ENCODE peak calls at places on chromosome 7, in seven cellular contexts. One of them, this sample, is unnamed.
A peak's percentile ranks its signal among the peaks of the same experiment; 100 is the strongest.

GRCh38 chr7:151736403-151736909 is 140.5 kb downstream of the PRKAG2 start:
- DNase-seq in CD8-positive, alpha-beta memory T cell: no peak
- DNase-seq in left lung: peak; percentile 62
- DNase-seq in mesendoderm: peak; percentile 90
- DNase-seq in Panc1: peak; percentile 97
- DNase-seq in CD8-positive, alpha-beta T cell: no peak
- DNase-seq in A549: peak; percentile 98
- DNase-seq in this sample: no peak

GRCh38 chr7:74514131-74514591 is 60.5 kb downstream of the GTF2IRD1 start:
- DNase-seq in Panc1: no peak
- DNase-seq in A549: no peak
- DNase-seq in mesendoderm: no peak
- DNase-seq in CD8-positive, alpha-beta T cell: no peak
- DNase-seq in left lung: no peak
- DNase-seq in CD8-positive, alpha-beta memory T cell: no peak
- DNase-seq in this sample: no peak

GRCh38 chr7:45585628-45586027 is 11.5 kb downstream of the ADCY1 start:
- DNase-seq in Panc1: no peak
- DNase-seq in A549: no peak
- DNase-seq in left lung: no peak
- DNase-seq in mesendoderm: no peak
- DNase-seq in CD8-positive, alpha-beta memory T cell: no peak
- DNase-seq in CD8-positive, alpha-beta T cell: no peak
- DNase-seq in this sample: no peak

GRCh38 chr7:95586951-95587301 is 9.4 kb downstream of the PDK4 start:
- DNase-seq in left lung: no peak
- DNase-seq in A549: no peak
- DNase-seq in CD8-positive, alpha-beta T cell: no peak
- DNase-seq in Panc1: no peak
- DNase-seq in mesendoderm: peak; percentile 51
- DNase-seq in CD8-positive, alpha-beta memory T cell: no peak
- DNase-seq in this sample: no peak

GRCh38 chr7:3310884-3311283 is 9.8 kb downstream of the SDK1 start:
- DNase-seq in CD8-positive, alpha-beta T cell: no peak
- DNase-seq in left lung: no peak
- DNase-seq in mesendoderm: no peak
- DNase-seq in Panc1: no peak
- DNase-seq in CD8-positive, alpha-beta memory T cell: no peak
- DNase-seq in A549: no peak
- DNase-seq in this sample: no peak

GRCh38 chr7:131972251-131972650 is 415.8 kb upstream of the PODXL start:
- DNase-seq in mesendoderm: no peak
- DNase-seq in CD8-positive, alpha-beta memory T cell: no peak
- DNase-seq in Panc1: no peak
- DNase-seq in A549: no peak
- DNase-seq in CD8-positive, alpha-beta T cell: no peak
- DNase-seq in left lung: no peak
- DNase-seq in this sample: no peak

GRCh38 chr7:24752073-24752800 is 5.0 kb downstream of the GSDME start:
- DNase-seq in Panc1: no peak
- DNase-seq in CD8-positive, alpha-beta memory T cell: no peak
- DNase-seq in CD8-positive, alpha-beta T cell: no peak
- DNase-seq in mesendoderm: no peak
- DNase-seq in A549: no peak
- DNase-seq in left lung: no peak
- DNase-seq in this sample: no peak

GRCh38 chr7:69845721-69846495 is 247.6 kb downstream of the AUTS2 start:
- DNase-seq in CD8-positive, alpha-beta memory T cell: no peak
- DNase-seq in A549: no peak
- DNase-seq in Panc1: no peak
- DNase-seq in CD8-positive, alpha-beta T cell: no peak
- DNase-seq in left lung: no peak
- DNase-seq in mesendoderm: no peak
- DNase-seq in this sample: no peak

GRCh38 chr7:93147358-93147757 is 827 bp downstream of the SAMD9L start:
- DNase-seq in left lung: peak; percentile 40
- DNase-seq in Panc1: no peak
- DNase-seq in CD8-positive, alpha-beta T cell: no peak
- DNase-seq in A549: peak; percentile 10
- DNase-seq in mesendoderm: no peak
- DNase-seq in CD8-positive, alpha-beta memory T cell: peak; percentile 9
- DNase-seq in this sample: no peak

GRCh38 chr7:117323585-117323876 is 673 bp upstream of the WNT2 start:
- DNase-seq in mesendoderm: peak; percentile 52
- DNase-seq in A549: no peak
- DNase-seq in CD8-positive, alpha-beta T cell: no peak
- DNase-seq in Panc1: no peak
- DNase-seq in left lung: no peak
- DNase-seq in CD8-positive, alpha-beta memory T cell: no peak
- DNase-seq in this sample: no peak

GRCh38 chr7:152608656-152609055 is 67.3 kb downstream of the XRCC2 start:
- DNase-seq in left lung: no peak
- DNase-seq in A549: no peak
- DNase-seq in CD8-positive, alpha-beta T cell: no peak
- DNase-seq in CD8-positive, alpha-beta memory T cell: no peak
- DNase-seq in mesendoderm: no peak
- DNase-seq in Panc1: no peak
- DNase-seq in this sample: no peak

GRCh38 chr7:108824840-108825540 is 255.3 kb downstream of the DNAJB9 start:
- DNase-seq in CD8-positive, alpha-beta memory T cell: no peak
- DNase-seq in mesendoderm: peak; percentile 63
- DNase-seq in CD8-positive, alpha-beta T cell: no peak
- DNase-seq in Panc1: no peak
- DNase-seq in A549: no peak
- DNase-seq in left lung: no peak
- DNase-seq in this sample: no peak

GRCh38 chr7:20777377-20778062 is 9.2 kb downstream of the SP8 start:
- DNase-seq in Panc1: no peak
- DNase-seq in mesendoderm: peak; percentile 61
- DNase-seq in A549: no peak
- DNase-seq in CD8-positive, alpha-beta memory T cell: no peak
- DNase-seq in CD8-positive, alpha-beta T cell: no peak
- DNase-seq in left lung: no peak
- DNase-seq in this sample: no peak

GRCh38 chr7:234712-235553 is 42.6 kb downstream of the FAM20C start:
- DNase-seq in left lung: peak; percentile 71
- DNase-seq in CD8-positive, alpha-beta T cell: no peak
- DNase-seq in mesendoderm: no peak
- DNase-seq in Panc1: no peak
- DNase-seq in CD8-positive, alpha-beta memory T cell: no peak
- DNase-seq in A549: peak; percentile 67
- DNase-seq in this sample: peak; percentile 78

GRCh38 chr7:135075716-135076115 is 72.2 kb upstream of the TMEM140 start:
- DNase-seq in A549: no peak
- DNase-seq in mesendoderm: no peak
- DNase-seq in CD8-positive, alpha-beta memory T cell: no peak
- DNase-seq in left lung: no peak
- DNase-seq in CD8-positive, alpha-beta T cell: no peak
- DNase-seq in Panc1: no peak
- DNase-seq in this sample: no peak

GRCh38 chr7:40213856-40214255 is 79.1 kb downstream of the SUGCT start:
- DNase-seq in left lung: no peak
- DNase-seq in Panc1: no peak
- DNase-seq in A549: no peak
- DNase-seq in CD8-positive, alpha-beta memory T cell: no peak
- DNase-seq in CD8-positive, alpha-beta T cell: no peak
- DNase-seq in mesendoderm: no peak
- DNase-seq in this sample: no peak

GRCh38 chr7:84953294-84953693 is 233.6 kb downstream of the SEMA3D start:
- DNase-seq in mesendoderm: no peak
- DNase-seq in CD8-positive, alpha-beta T cell: no peak
- DNase-seq in A549: no peak
- DNase-seq in left lung: no peak
- DNase-seq in Panc1: no peak
- DNase-seq in CD8-positive, alpha-beta memory T cell: no peak
- DNase-seq in this sample: no peak

DNA sequence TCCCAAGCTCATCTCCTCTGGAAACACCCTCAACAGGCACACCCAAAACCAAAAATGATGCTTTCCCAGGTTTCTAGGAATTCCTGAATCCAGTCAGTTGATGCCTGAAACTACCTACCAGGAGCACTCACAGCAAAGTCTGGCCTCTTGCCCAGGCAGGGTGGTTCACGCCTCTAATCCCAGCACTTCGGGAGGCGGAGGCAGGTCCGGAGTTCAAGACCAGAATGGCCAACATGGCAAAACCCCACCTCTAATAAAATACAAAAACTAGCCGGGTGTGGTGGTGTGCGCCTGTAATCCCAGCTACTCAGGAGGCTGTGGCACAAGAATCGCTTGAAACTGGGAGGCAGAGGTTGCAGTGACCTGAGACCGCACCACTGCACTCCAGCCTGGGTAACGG is 1.9 kb downstream of the MAD1L1 start:
- DNase-seq in CD8-positive, alpha-beta T cell: no peak
- DNase-seq in mesendoderm: no peak
- DNase-seq in CD8-positive, alpha-beta memory T cell: no peak
- DNase-seq in Panc1: no peak
- DNase-seq in left lung: no peak
- DNase-seq in A549: no peak
- DNase-seq in this sample: no peak
- H3K4me1 ChIP-seq in CD8-positive, alpha-beta T cell: peaks cover 24% of the 10 kb centered on the region
- H3K4me1 ChIP-seq in mesendoderm: no peaks in the 10 kb centered on the region
- H3K4me1 ChIP-seq in CD8-positive, alpha-beta memory T cell: peaks cover 28% of the 10 kb centered on the region
- H3K4me1 ChIP-seq in Panc1: peaks cover 11% of the 10 kb centered on the region
- H3K4me1 ChIP-seq in left lung: peaks cover 24% of the 10 kb centered on the region
- H3K4me1 ChIP-seq in A549: peaks cover 17% of the 10 kb centered on the region
- H3K4me1 ChIP-seq in this sample: peaks cover 33% of the 10 kb centered on the region

DNA sequence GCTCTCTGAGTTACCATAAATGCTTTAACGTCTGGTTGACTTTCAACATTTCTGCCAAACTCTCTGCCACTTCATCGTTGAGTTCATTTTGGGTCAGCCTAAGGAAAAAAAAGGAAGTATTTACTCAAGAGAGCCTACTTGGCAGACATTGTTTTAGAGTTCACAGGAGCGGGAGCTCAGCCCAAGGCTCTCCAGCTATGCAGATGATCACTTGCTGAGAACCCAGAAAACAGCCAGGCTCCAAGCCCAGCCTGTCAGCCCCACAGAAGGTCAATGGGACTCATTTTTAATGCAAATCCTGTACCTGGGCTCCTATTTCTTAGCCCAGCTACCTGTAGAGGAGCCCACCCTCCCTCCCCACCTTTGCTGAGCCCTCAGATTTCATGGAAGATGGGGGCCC is 45.5 kb downstream of the NOD1 start:
- DNase-seq in A549: no peak
- DNase-seq in CD8-positive, alpha-beta memory T cell: no peak
- DNase-seq in mesendoderm: peak; percentile 26
- DNase-seq in CD8-positive, alpha-beta T cell: no peak
- DNase-seq in left lung: peak; percentile 82
- DNase-seq in Panc1: no peak
- DNase-seq in this sample: peak; percentile 73
- H3K4me1 ChIP-seq in A549: peaks cover 21% of the 10 kb centered on the region
- H3K4me1 ChIP-seq in CD8-positive, alpha-beta memory T cell: no peaks in the 10 kb centered on the region
- H3K4me1 ChIP-seq in mesendoderm: no peaks in the 10 kb centered on the region
- H3K4me1 ChIP-seq in CD8-positive, alpha-beta T cell: no peaks in the 10 kb centered on the region
- H3K4me1 ChIP-seq in left lung: peaks cover 92% of the 10 kb centered on the region
- H3K4me1 ChIP-seq in Panc1: no peaks in the 10 kb centered on the region
- H3K4me1 ChIP-seq in this sample: peaks cover 72% of the 10 kb centered on the region

DNA sequence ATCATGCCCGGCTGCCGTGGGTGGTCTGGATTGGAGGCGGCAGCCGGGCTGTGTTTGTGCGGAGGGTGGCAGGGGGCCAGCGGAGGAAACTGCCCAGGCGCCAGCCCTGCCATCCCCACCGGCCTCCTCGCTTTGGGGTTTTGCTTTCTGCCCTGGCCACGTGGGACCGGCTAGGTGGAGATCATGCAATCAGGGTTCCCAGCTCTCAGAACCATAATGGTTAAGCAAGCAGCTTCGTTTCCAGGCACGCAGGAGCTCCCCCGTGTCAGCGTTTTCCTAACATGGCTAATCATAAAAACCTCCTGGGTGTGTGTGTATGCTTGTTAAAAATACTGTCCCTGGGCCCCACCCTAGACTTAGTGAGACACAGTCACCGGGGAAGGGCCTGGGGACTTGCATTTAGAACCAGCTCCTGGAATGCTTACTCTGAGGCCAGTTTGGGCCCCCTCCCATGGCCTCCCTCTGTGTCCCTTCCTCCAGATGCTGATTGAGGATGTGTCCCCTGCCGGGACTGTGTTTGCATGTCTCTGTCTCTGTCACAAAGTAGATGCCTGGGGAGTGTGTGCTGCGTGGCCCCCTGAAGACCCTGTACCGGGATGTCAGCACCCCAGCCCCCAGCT is 119.3 kb downstream of the CUX1 start:
- DNase-seq in A549: no peak
- DNase-seq in CD8-positive, alpha-beta T cell: no peak
- DNase-seq in CD8-positive, alpha-beta memory T cell: no peak
- DNase-seq in left lung: no peak
- DNase-seq in mesendoderm: peak; percentile 98
- DNase-seq in Panc1: no peak
- DNase-seq in this sample: no peak
- H3K4me1 ChIP-seq in A549: peaks cover 50% of the 10 kb centered on the region
- H3K4me1 ChIP-seq in CD8-positive, alpha-beta T cell: no peaks in the 10 kb centered on the region
- H3K4me1 ChIP-seq in CD8-positive, alpha-beta memory T cell: no peaks in the 10 kb centered on the region
- H3K4me1 ChIP-seq in left lung: peaks cover 32% of the 10 kb centered on the region
- H3K4me1 ChIP-seq in mesendoderm: peaks cover 31% of the 10 kb centered on the region
- H3K4me1 ChIP-seq in Panc1: peaks cover 17% of the 10 kb centered on the region
- H3K4me1 ChIP-seq in this sample: peaks cover 38% of the 10 kb centered on the region

GRCh38 chr7:142801601-142802295 is 31.0 kb downstream of the PRSS2 start:
- DNase-seq in CD8-positive, alpha-beta memory T cell: no peak
- DNase-seq in mesendoderm: no peak
- DNase-seq in left lung: no peak
- DNase-seq in A549: no peak
- DNase-seq in CD8-positive, alpha-beta T cell: no peak
- DNase-seq in Panc1: no peak
- DNase-seq in this sample: no peak
- H3K4me1 ChIP-seq in CD8-positive, alpha-beta memory T cell: peaks cover 82% of the 10 kb centered on the region
- H3K4me1 ChIP-seq in mesendoderm: no peaks in the 10 kb centered on the region
- H3K4me1 ChIP-seq in left lung: peaks cover 12% of the 10 kb centered on the region
- H3K4me1 ChIP-seq in A549: no peaks in the 10 kb centered on the region
- H3K4me1 ChIP-seq in CD8-positive, alpha-beta T cell: peaks cover 76% of the 10 kb centered on the region
- H3K4me1 ChIP-seq in Panc1: no peaks in the 10 kb centered on the region
- H3K4me1 ChIP-seq in this sample: peaks cover 11% of the 10 kb centered on the region

GRCh38 chr7:23469961-23470250 is 385 bp downstream of the IGF2BP3 start:
- DNase-seq in CD8-positive, alpha-beta memory T cell: no peak
- DNase-seq in A549: no peak
- DNase-seq in left lung: no peak
- DNase-seq in mesendoderm: peak; percentile 45
- DNase-seq in CD8-positive, alpha-beta T cell: no peak
- DNase-seq in Panc1: no peak
- DNase-seq in this sample: no peak
- H3K4me1 ChIP-seq in CD8-positive, alpha-beta memory T cell: peaks cover 59% of the 10 kb centered on the region
- H3K4me1 ChIP-seq in A549: peaks cover 30% of the 10 kb centered on the region
- H3K4me1 ChIP-seq in left lung: peaks cover 57% of the 10 kb centered on the region
- H3K4me1 ChIP-seq in mesendoderm: peaks cover 6% of the 10 kb centered on the region
- H3K4me1 ChIP-seq in CD8-positive, alpha-beta T cell: peaks cover 47% of the 10 kb centered on the region
- H3K4me1 ChIP-seq in Panc1: peaks cover 31% of the 10 kb centered on the region
- H3K4me1 ChIP-seq in this sample: peaks cover 56% of the 10 kb centered on the region

DNA sequence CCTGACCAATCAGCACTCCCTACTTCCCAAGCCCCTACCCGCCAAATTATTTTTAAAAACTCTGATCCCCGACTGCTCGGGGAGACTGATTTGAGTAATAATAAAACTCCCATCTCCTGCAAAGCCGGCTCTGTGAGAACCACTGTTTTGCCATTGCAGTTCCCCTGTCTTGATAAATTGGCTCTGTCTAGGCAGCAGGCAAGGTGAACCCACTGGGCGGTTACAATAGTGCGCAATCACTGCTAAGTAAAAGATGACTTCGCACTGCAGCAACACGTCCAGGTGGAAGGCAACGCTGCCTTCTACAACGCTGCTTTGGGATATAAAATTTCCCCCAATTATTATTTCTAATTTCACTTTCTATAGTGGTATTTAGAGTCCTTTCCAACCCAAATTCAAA is 8.9 kb downstream of the SLC37A3 start:
- DNase-seq in left lung: no peak
- DNase-seq in CD8-positive, alpha-beta memory T cell: no peak
- DNase-seq in CD8-positive, alpha-beta T cell: no peak
- DNase-seq in A549: no peak
- DNase-seq in Panc1: no peak
- DNase-seq in mesendoderm: no peak
- DNase-seq in this sample: no peak
- H3K4me1 ChIP-seq in left lung: peaks cover 68% of the 10 kb centered on the region
- H3K4me1 ChIP-seq in CD8-positive, alpha-beta memory T cell: peaks cover 26% of the 10 kb centered on the region
- H3K4me1 ChIP-seq in CD8-positive, alpha-beta T cell: peaks cover 12% of the 10 kb centered on the region
- H3K4me1 ChIP-seq in A549: no peaks in the 10 kb centered on the region
- H3K4me1 ChIP-seq in Panc1: no peaks in the 10 kb centered on the region
- H3K4me1 ChIP-seq in mesendoderm: peaks cover 10% of the 10 kb centered on the region
- H3K4me1 ChIP-seq in this sample: peaks cover 19% of the 10 kb centered on the region

This sample was measured in lower lobe of right lung.